ENCODE peak calls at places on chromosomes 12 and 14, in nine cellular contexts. I is adrenal gland; F is CD4-positive, alpha-beta T cell; Q is left ventricle myocardium inferior; B is upper lobe of right lung; X is SJCRH30; G is effector memory CD4-positive, alpha-beta T cell; T is ovary; M is stomach. A is an unnamed sample. For H3K9me3, the result is how much of the 10 kb centered on the place peaks cover.

GRCh38 chr14:75539562-75540478 is 17.6 kb downstream of the BATF start:
- DNase-seq in B (no peak), T (no peak), F (no peak), G (no peak), X (no peak), I (no peak), Q (no peak), M (no peak), A (no peak)

GRCh38 chr14:84864582-84865271 is 665.2 kb upstream of the FLRT2 start:
- DNase-seq in G (no peak), T (no peak), B (no peak), F (no peak), X (no peak), Q (no peak), I (no peak), M (no peak), A (no peak)

GRCh38 chr14:97458302-97459137 is 661.3 kb downstream of the VRK1 start:
- DNase-seq in T (no peak), Q (no peak), M (peak), B (no peak), I (no peak), X (no peak), F (peak), G (peak), A (peak)

GRCh38 chr12:77835982-77836381 is 5.3 kb downstream of the NAV3 start:
- DNase-seq in B (no peak), X (no peak), M (no peak), T (no peak), I (no peak), G (no peak), Q (no peak), F (no peak), A (no peak)

GRCh38 chr14:23793532-23793931 is 157.4 kb downstream of the DHRS2 start:
- DNase-seq in B (no peak), X (no peak), M (peak), G (no peak), T (no peak), I (no peak), F (no peak), Q (no peak), A (no peak)

GRCh38 chr14:69105326-69105725 is 47.6 kb downstream of the DCAF5 start:
- DNase-seq in F (no peak), B (no peak), I (no peak), T (no peak), X (no peak), G (no peak), Q (no peak), M (no peak), A (no peak)

GRCh38 chr12:130405332-130405731 is 67.6 kb downstream of the PIWIL1 start:
- DNase-seq in M (no peak), F (no peak), T (no peak), X (no peak), B (no peak), Q (no peak), G (no peak), I (no peak), A (no peak)

GRCh38 chr14:33810308-33810707 is 140.6 kb downstream of the EGLN3 start:
- DNase-seq in X (no peak), Q (no peak), M (no peak), I (no peak), B (no peak), F (no peak), T (no peak), G (no peak), A (no peak)

GRCh38 chr12:56836317-56836716 is 73.2 kb downstream of the HSD17B6 start:
- DNase-seq in T (peak), I (peak), G (no peak), M (no peak), Q (peak), X (peak), B (no peak), F (no peak), A (peak)

GRCh38 chr14:65345264-65345663 is 67.3 kb upstream of the FUT8 start:
- DNase-seq in X (no peak), Q (no peak), G (no peak), T (no peak), I (no peak), M (no peak), B (no peak), F (no peak), A (no peak)

GRCh38 chr12:110679201-110679600 is 9.7 kb downstream of the HVCN1 start:
- DNase-seq in I (no peak), Q (no peak), B (no peak), T (no peak), X (no peak), G (no peak), M (no peak), F (no peak), A (no peak)

GRCh38 chr12:96402061-96402460 is 1.8 kb upstream of the CDK17 start:
- DNase-seq in T (no peak), I (no peak), B (no peak), M (no peak), X (no peak), F (peak), Q (no peak), G (no peak), A (no peak)

GRCh38 chr14:23442721-23443356 is 7.4 kb upstream of the MYH7 start:
- DNase-seq in B (no peak), Q (peak), G (no peak), M (no peak), F (no peak), X (no peak), T (no peak), I (no peak), A (no peak)

GRCh38 chr14:44428239-44428924 is 78.7 kb downstream of the FSCB start:
- DNase-seq in Q (no peak), M (no peak), G (no peak), X (peak), B (no peak), F (no peak), T (no peak), I (no peak), A (no peak)

GRCh38 chr12:112973712-112974305 is 4.5 kb upstream of the OAS2 start:
- DNase-seq in Q (no peak), G (no peak), I (no peak), T (no peak), X (no peak), F (no peak), B (no peak), M (no peak), A (no peak)

GRCh38 chr14:90569606-90570462 is 173.0 kb downstream of the CALM1 start:
- DNase-seq in I (no peak), T (no peak), F (no peak), M (no peak), G (no peak), B (no peak), Q (no peak), X (no peak), A (no peak)
- H3K9me3 ChIP-seq in I (under half), T (under half), F (under half), M (under half), G (under half), B (under half), Q (under half), X (under half), A (under half)

DNA sequence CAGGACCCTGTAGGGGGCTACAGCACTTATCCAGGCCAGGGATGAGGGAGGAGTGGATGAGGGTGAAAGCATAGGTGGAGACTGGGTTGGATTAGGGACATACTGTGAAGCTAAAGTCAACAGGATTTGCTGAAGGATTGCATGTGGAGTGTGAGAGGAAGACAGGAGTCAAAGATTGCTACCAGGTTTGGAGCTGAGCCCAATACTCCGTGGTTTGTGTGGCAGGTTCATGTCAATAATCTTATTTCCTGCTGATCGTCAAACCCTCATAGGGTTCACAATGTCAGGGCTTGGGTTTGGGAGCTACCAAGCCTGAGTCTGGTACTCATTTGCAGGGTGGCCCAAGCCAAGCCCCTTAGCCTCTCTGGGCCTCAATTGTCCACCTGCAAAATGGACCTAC is 77.1 kb upstream of the PLXNC1 start:
- DNase-seq in T (no peak), X (no peak), Q (no peak), F (no peak), G (no peak), I (no peak), B (no peak), M (no peak), A (no peak)
- H3K9me3 ChIP-seq in T (under half), X (under half), Q (under half), F (under half), G (under half), I (under half), B (under half), M (under half), A (under half)

GRCh38 chr12:82082476-82082875 is 275.7 kb downstream of the CCDC59 start:
- DNase-seq in X (no peak), G (no peak), Q (no peak), T (no peak), B (no peak), F (no peak), M (no peak), I (no peak), A (no peak)
- H3K9me3 ChIP-seq in X (under half), G (under half), Q (under half), T (under half), B (under half), F (under half), M (under half), I (under half), A (under half)

GRCh38 chr14:58299665-58300202 is 1.4 kb downstream of the ARID4A start:
- DNase-seq in M (no peak), Q (no peak), I (no peak), B (no peak), G (no peak), F (no peak), T (no peak), X (peak), A (no peak)
- H3K9me3 ChIP-seq in M (under half), Q (under half), I (under half), B (under half), G (under half), F (under half), T (under half), X (under half), A (under half)

DNA sequence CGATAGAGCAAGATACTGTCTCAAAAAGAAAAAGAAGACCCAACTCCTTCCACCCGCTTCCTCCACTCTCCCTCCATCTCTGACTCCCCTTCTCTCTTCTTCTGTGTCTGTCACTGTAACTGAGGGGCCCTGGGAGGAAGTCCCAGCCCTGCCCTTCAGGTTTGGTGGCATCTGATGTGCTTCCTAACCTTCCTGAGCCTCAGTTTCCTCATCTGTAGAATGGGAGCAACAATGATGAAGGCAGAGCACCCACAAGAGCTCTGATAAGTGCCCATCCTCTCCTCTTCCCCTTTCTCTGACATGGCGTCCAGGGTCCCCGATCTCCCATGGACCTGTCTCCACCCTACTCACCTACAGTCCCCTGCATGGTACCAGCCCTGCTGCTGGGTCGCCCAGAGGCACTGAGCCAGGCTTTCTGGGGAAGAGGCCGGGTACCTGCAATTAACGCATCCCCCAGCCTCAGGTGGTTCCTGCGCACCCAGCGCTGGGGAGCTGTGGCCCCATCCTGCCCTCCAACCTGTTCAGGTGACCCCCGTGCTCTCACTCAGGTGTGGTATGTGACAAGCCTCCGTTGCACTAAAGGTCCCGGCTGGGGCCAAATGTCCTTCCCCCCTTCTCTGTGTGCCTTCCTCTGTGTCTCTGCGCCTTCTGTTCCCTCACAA is 13.2 kb downstream of the FOXN4 start:
- DNase-seq in I (no peak), B (no peak), G (no peak), M (no peak), Q (no peak), X (no peak), F (no peak), T (no peak), A (no peak)
- H3K9me3 ChIP-seq in I (under half), B (under half), G (under half), M (under half), Q (under half), X (under half), F (under half), T (under half), A (under half)

DNA sequence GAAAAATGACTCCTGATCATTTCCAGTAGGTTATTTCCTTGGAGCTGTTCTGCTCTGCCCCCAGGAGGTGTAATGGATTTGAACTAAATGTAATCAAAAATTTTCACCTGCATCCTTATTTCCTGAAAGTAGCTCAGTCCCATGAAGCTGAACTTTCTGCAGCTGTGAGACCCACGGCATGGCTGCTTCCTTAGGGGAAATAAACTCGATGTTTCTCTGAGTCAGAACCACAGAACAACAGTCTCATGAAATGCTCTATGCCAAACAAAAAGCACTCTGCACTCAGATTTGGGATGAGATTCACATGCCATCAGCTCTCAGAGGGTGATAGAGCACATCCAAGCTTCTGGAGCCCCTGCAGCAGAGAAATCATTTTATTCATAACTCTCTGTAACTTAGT is 224.1 kb upstream of the PLEKHG7 start:
- DNase-seq in X (no peak), M (no peak), G (no peak), Q (no peak), F (no peak), T (no peak), B (no peak), I (no peak), A (no peak)
- H3K9me3 ChIP-seq in X (under half), M (under half), G (under half), Q (under half), F (under half), T (under half), B (under half), I (under half), A (under half)

DNA sequence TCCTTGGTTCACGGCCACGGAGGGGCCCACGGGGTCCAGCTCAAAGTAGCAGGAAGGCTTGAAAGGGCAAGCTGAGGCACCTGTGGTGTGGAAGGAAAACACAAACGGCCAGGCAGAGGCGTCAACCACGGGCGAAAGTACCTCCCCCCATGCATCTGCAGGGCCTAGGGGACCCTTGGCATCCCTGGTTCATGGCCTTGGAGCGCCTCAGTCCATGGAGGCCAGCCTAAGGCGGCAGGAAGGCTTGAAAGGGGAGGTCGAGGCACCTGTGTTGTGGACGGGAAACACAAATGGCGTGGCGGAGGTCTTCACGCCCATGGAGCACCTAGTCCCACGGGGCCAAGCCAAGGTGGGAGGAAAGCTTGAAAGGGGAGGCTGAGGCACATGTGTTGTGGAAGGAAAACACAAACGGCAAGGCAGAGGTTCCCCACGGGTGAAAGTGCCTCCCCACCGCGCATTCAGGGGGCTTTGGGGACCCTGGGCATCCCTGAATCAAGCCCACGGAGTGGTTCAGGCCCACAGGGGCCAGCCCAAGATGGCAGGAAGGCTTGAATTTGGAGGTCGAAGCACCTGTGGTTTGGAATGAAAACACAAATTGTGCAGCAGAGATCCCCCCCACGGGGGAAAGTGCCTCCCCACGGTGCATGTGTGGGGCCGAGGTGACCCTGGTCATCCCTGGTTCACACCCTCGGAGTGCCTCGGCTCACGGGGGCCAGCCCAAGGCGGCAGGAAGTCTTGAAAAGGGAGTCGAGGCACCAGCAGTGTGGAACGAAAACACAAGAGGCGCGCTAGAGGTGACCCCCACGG is 380.8 kb downstream of the ALG10 start:
- DNase-seq in G (no peak), I (peak), T (peak), F (no peak), B (peak), M (peak), Q (peak), X (peak), A (peak)
- H3K9me3 ChIP-seq in G (under half), I (under half), T (under half), F (under half), B (under half), M (under half), Q (half or more), X (under half), A (under half)

GRCh38 chr12:54239568-54239967 is 40.4 kb downstream of the CBX5 start:
- DNase-seq in I (no peak), M (no peak), X (no peak), F (no peak), G (no peak), Q (no peak), B (no peak), T (no peak), A (no peak)
- H3K9me3 ChIP-seq in I (under half), M (under half), X (under half), F (under half), G (under half), Q (under half), B (under half), T (under half), A (under half)

A was measured in lower lobe of right lung.